ENCODE peak calls at places on chromosome 7, in eight cellular contexts. S is NCI-H524, A is IMR-90, J is HCEC 1CT, Q is anterior cingulate cortex, H is NCI-H226, V is neural crest cell, O is lung. Z is an unnamed sample.

GRCh38 chr7:20114463-20114862 is 102.7 kb downstream of the MACC1 start:
- DNase-seq in A (no peak), O (peak; percentile 37), J (no peak), S (no peak), V (no peak), Q (no peak), H (no peak), Z (no peak)

GRCh38 chr7:103065666-103066065 is 8.9 kb downstream of the FBXL13 start:
- DNase-seq in S (peak; percentile 32), H (peak; percentile 6), O (no peak), J (peak; percentile 41), Q (no peak), V (peak; percentile 41), A (peak; percentile 30), Z (no peak)

GRCh38 chr7:151368136-151368571 is 26.5 kb downstream of the NUB1 start:
- DNase-seq in J (peak; percentile 72), S (peak; percentile 45), V (peak; percentile 90), H (peak; percentile 40), A (peak; percentile 69), Q (no peak), O (peak; percentile 83), Z (no peak)

GRCh38 chr7:42993038-42993437 is 60.9 kb downstream of the MRPL32 start:
- DNase-seq in Q (no peak), S (no peak), V (no peak), A (no peak), O (no peak), H (no peak), J (no peak), Z (no peak)

GRCh38 chr7:44307301-44307900 is 18.0 kb downstream of the CAMK2B start:
- DNase-seq in J (peak; percentile 51), H (peak; percentile 85), V (peak; percentile 1), Q (no peak), O (peak; percentile 28), A (peak; percentile 19), S (peak; percentile 76), Z (no peak)

GRCh38 chr7:126801738-126802137 is 451.0 kb downstream of the GRM8 start:
- DNase-seq in J (no peak), S (no peak), H (no peak), O (no peak), A (no peak), V (no peak), Q (no peak), Z (no peak)

GRCh38 chr7:108592633-108593277 is 23.1 kb downstream of the DNAJB9 start:
- DNase-seq in V (no peak), O (no peak), J (peak; percentile 23), A (no peak), Q (no peak), H (no peak), S (peak; percentile 71), Z (no peak)

GRCh38 chr7:100585511-100586265 is at the start of gene LRCH4:
- DNase-seq in O (peak; percentile 59), V (no peak), S (no peak), H (peak; percentile 38), J (no peak), A (no peak), Q (peak; percentile 55), Z (peak; percentile 100)

GRCh38 chr7:66033471-66034385 is 41.9 kb upstream of the ASL start:
- DNase-seq in V (no peak), J (no peak), A (peak; percentile 22), O (no peak), Q (no peak), S (no peak), H (no peak), Z (no peak)

GRCh38 chr7:96833701-96834453 is 124.2 kb upstream of the SEM1 start:
- DNase-seq in J (no peak), A (no peak), V (no peak), Q (no peak), H (peak; percentile 23), S (no peak), O (no peak), Z (no peak)

GRCh38 chr7:108468246-108468645 is 12.0 kb upstream of the NRCAM start:
- DNase-seq in A (no peak), S (no peak), J (no peak), O (no peak), Q (no peak), V (no peak), H (no peak), Z (no peak)

Z was measured in frontal cortex.